ENCODE peak calls at places on chromosomes 4 and X, in eight cellular contexts. D is NCI-H1092, H is breast epithelium, A is HT1080, F is SK-N-SH, I is right lobe of liver, C is T-helper 2 cell, K is mesendoderm. R is an unnamed sample.

GRCh38 chr4:33941854-33942253 is 2302.5 kb downstream of the ARAP2 start:
- DNase-seq in C (no peak), H (no peak), K (no peak), I (no peak), A (no peak), F (peak), D (no peak), R (no peak)

GRCh38 chrX:44843318-44843702 is 511 bp upstream of the DUSP21 start:
- DNase-seq in K (no peak), H (no peak), D (no peak), I (no peak), C (no peak), A (no peak), F (no peak), R (peak)

GRCh38 chrX:120358687-120359086 is 3.2 kb upstream of the ATP1B4 start:
- DNase-seq in I (no peak), D (no peak), K (no peak), F (no peak), C (no peak), A (peak), H (no peak), R (peak)

GRCh38 chr4:153181293-153182080 is 22.8 kb upstream of the TRIM2 start:
- DNase-seq in H (no peak), D (no peak), A (peak), I (no peak), F (no peak), C (no peak), K (no peak), R (peak)

GRCh38 chr4:137804906-137805511 is 272.7 kb upstream of the PCDH18 start:
- DNase-seq in K (no peak), I (no peak), C (no peak), A (no peak), F (no peak), H (no peak), D (no peak), R (no peak)

GRCh38 chr4:153497988-153498967 is 32.1 kb downstream of the TMEM131L start:
- DNase-seq in A (no peak), F (no peak), I (no peak), D (no peak), H (no peak), C (no peak), K (peak), R (no peak)

GRCh38 chr4:94486372-94486801 is 34.6 kb downstream of the PDLIM5 start:
- DNase-seq in I (no peak), C (no peak), K (no peak), A (peak), H (no peak), F (no peak), D (no peak), R (peak)

GRCh38 chrX:13906103-13906502 is 89.2 kb upstream of the GPM6B start:
- DNase-seq in A (peak), C (no peak), D (no peak), K (no peak), H (no peak), F (no peak), I (no peak), R (no peak)

GRCh38 chrX:118730500-118731247 is 3.3 kb downstream of the IL13RA1 start:
- DNase-seq in A (peak), K (peak), H (no peak), F (no peak), C (no peak), I (no peak), D (no peak), R (peak)

GRCh38 chr4:110977554-110977953 is 354.7 kb upstream of the PITX2 start:
- DNase-seq in F (no peak), A (no peak), I (no peak), D (no peak), K (no peak), H (no peak), C (no peak), R (no peak)

GRCh38 chr4:11004818-11005217 is 320.2 kb upstream of the CLNK start:
- DNase-seq in K (no peak), A (no peak), F (no peak), I (no peak), C (no peak), H (no peak), D (no peak), R (no peak)

GRCh38 chr4:6753891-6754290 is 28.6 kb upstream of the KIAA0232 start:
- DNase-seq in F (no peak), H (no peak), K (no peak), C (no peak), I (no peak), A (no peak), D (no peak), R (no peak)